ENCODE peak calls at places on chromosomes 2 and 18, in seven cellular contexts. One of them, this sample, is unnamed. For H3K4me1 and H3K36me3, the result is how much of the 10 kb centered on the place peaks cover.

GRCh38 chr2:138184428-138184827 is 220.2 kb downstream of the HNMT start:
- DNase-seq in iPS DF 6.9: no peak
- DNase-seq in SJCRH30: no peak
- DNase-seq in SJSA1: no peak
- DNase-seq in fibroblast of lung: no peak
- DNase-seq in heart right ventricle: no peak
- DNase-seq in uterus: no peak
- DNase-seq in this sample: no peak

GRCh38 chr2:162839419-162839818 is 852 bp upstream of the KCNH7 start:
- DNase-seq in iPS DF 6.9: no peak
- DNase-seq in SJCRH30: no peak
- DNase-seq in fibroblast of lung: no peak
- DNase-seq in SJSA1: no peak
- DNase-seq in uterus: no peak
- DNase-seq in heart right ventricle: no peak
- DNase-seq in this sample: no peak

GRCh38 chr18:52310651-52311050 is 29.3 kb upstream of the DCC start:
- DNase-seq in SJSA1: no peak
- DNase-seq in heart right ventricle: no peak
- DNase-seq in iPS DF 6.9: no peak
- DNase-seq in fibroblast of lung: no peak
- DNase-seq in uterus: no peak
- DNase-seq in SJCRH30: no peak
- DNase-seq in this sample: no peak

GRCh38 chr2:112625474-112626114 is 20.1 kb upstream of the SLC20A1 start:
- DNase-seq in heart right ventricle: no peak
- DNase-seq in SJCRH30: no peak
- DNase-seq in SJSA1: no peak
- DNase-seq in iPS DF 6.9: no peak
- DNase-seq in uterus: no peak
- DNase-seq in fibroblast of lung: no peak
- DNase-seq in this sample: no peak

GRCh38 chr2:221060335-221060734 is 511.8 kb downstream of the EPHA4 start:
- DNase-seq in SJSA1: no peak
- DNase-seq in iPS DF 6.9: no peak
- DNase-seq in fibroblast of lung: peak
- DNase-seq in heart right ventricle: no peak
- DNase-seq in uterus: no peak
- DNase-seq in SJCRH30: peak
- DNase-seq in this sample: no peak

GRCh38 chr2:98704499-98705332 is 26.2 kb downstream of the MGAT4A start:
- DNase-seq in heart right ventricle: no peak
- DNase-seq in iPS DF 6.9: no peak
- DNase-seq in SJCRH30: no peak
- DNase-seq in SJSA1: no peak
- DNase-seq in uterus: no peak
- DNase-seq in fibroblast of lung: no peak
- DNase-seq in this sample: no peak

GRCh38 chr2:174121178-174121577 is 127.2 kb downstream of the OLA1 start:
- DNase-seq in iPS DF 6.9: no peak
- DNase-seq in heart right ventricle: no peak
- DNase-seq in SJCRH30: no peak
- DNase-seq in uterus: no peak
- DNase-seq in fibroblast of lung: no peak
- DNase-seq in SJSA1: no peak
- DNase-seq in this sample: no peak

GRCh38 chr2:143481231-143481613 is 352.0 kb downstream of the ARHGAP15 start:
- DNase-seq in SJSA1: no peak
- DNase-seq in SJCRH30: no peak
- DNase-seq in iPS DF 6.9: no peak
- DNase-seq in heart right ventricle: peak
- DNase-seq in uterus: no peak
- DNase-seq in fibroblast of lung: no peak
- DNase-seq in this sample: no peak

GRCh38 chr2:55906993-55907392 is 16.6 kb downstream of the EFEMP1 start:
- DNase-seq in heart right ventricle: no peak
- DNase-seq in iPS DF 6.9: no peak
- DNase-seq in uterus: no peak
- DNase-seq in fibroblast of lung: no peak
- DNase-seq in SJSA1: no peak
- DNase-seq in SJCRH30: no peak
- DNase-seq in this sample: no peak

GRCh38 chr2:231348173-231348572 is 47.3 kb upstream of the B3GNT7 start:
- DNase-seq in fibroblast of lung: no peak
- DNase-seq in SJSA1: peak
- DNase-seq in iPS DF 6.9: no peak
- DNase-seq in uterus: no peak
- DNase-seq in heart right ventricle: no peak
- DNase-seq in SJCRH30: no peak
- DNase-seq in this sample: no peak

GRCh38 chr2:95374029-95374428 is 28.5 kb upstream of the FAHD2A start:
- DNase-seq in fibroblast of lung: no peak
- DNase-seq in SJSA1: no peak
- DNase-seq in uterus: no peak
- DNase-seq in iPS DF 6.9: no peak
- DNase-seq in SJCRH30: no peak
- DNase-seq in heart right ventricle: no peak
- DNase-seq in this sample: no peak

GRCh38 chr2:71895320-71896161 is 252.1 kb downstream of the CYP26B1 start:
- DNase-seq in SJCRH30: peak
- DNase-seq in iPS DF 6.9: no peak
- DNase-seq in uterus: no peak
- DNase-seq in fibroblast of lung: no peak
- DNase-seq in SJSA1: no peak
- DNase-seq in heart right ventricle: no peak
- DNase-seq in this sample: no peak

DNA sequence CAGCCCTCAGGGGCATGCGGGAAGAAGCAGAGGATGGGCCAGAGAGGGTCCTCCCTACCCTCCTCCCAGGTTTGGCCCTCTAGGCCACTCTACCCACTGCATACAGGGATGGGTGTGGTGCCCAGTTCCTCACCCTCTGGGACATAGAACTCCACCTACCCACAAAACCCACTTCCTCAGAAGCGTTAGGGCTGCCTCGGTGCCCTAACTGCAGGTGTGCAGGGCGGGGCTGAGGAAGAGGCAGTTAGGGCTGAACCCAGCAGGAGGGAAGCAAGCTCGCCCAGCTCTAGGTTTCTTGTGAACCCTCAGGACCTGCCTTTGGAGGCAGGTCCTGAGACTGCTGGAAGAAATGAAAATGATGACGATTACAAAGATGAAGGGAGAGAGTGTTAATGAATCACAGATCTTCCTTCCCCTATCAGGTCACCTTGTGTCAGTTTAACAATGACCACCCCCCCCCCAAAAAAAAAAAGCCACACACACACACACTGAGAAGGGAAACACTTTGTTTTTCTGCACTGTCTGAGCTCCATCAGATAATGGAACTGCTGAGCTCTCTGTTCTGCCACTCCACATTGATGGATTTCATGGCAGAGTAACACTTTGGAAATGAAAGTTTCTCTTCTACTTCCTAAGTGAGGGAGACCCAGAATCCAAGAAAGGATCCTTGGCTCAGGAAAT is 70.8 kb downstream of the ARL4C start:
- DNase-seq in uterus: no peak
- DNase-seq in iPS DF 6.9: no peak
- DNase-seq in SJCRH30: no peak
- DNase-seq in heart right ventricle: peak
- DNase-seq in fibroblast of lung: no peak
- DNase-seq in SJSA1: no peak
- DNase-seq in this sample: peak
- H3K4me1 ChIP-seq in uterus: under half
- H3K4me1 ChIP-seq in iPS DF 6.9: under half
- H3K4me1 ChIP-seq in SJCRH30: under half
- H3K4me1 ChIP-seq in heart right ventricle: under half
- H3K4me1 ChIP-seq in fibroblast of lung: under half
- H3K4me1 ChIP-seq in SJSA1: under half
- H3K4me1 ChIP-seq in this sample: half or more

GRCh38 chr18:59096098-59096779 is 43.4 kb upstream of the SEC11C start:
- DNase-seq in uterus: no peak
- DNase-seq in SJSA1: no peak
- DNase-seq in iPS DF 6.9: no peak
- DNase-seq in heart right ventricle: no peak
- DNase-seq in SJCRH30: no peak
- DNase-seq in fibroblast of lung: no peak
- DNase-seq in this sample: no peak

GRCh38 chr18:59093668-59094067 is 46.0 kb upstream of the SEC11C start:
- DNase-seq in SJSA1: no peak
- DNase-seq in SJCRH30: no peak
- DNase-seq in fibroblast of lung: no peak
- DNase-seq in uterus: no peak
- DNase-seq in heart right ventricle: no peak
- DNase-seq in iPS DF 6.9: no peak
- DNase-seq in this sample: no peak

GRCh38 chr18:59091204-59091603 is 48.5 kb upstream of the SEC11C start:
- DNase-seq in fibroblast of lung: no peak
- DNase-seq in iPS DF 6.9: no peak
- DNase-seq in SJCRH30: no peak
- DNase-seq in heart right ventricle: no peak
- DNase-seq in SJSA1: no peak
- DNase-seq in uterus: no peak
- DNase-seq in this sample: no peak

GRCh38 chr18:59094569-59094968 is 45.1 kb upstream of the SEC11C start:
- DNase-seq in fibroblast of lung: no peak
- DNase-seq in iPS DF 6.9: no peak
- DNase-seq in SJCRH30: no peak
- DNase-seq in SJSA1: no peak
- DNase-seq in heart right ventricle: no peak
- DNase-seq in uterus: no peak
- DNase-seq in this sample: no peak
- H3K4me3 ChIP-seq in fibroblast of lung: no peak
- H3K4me3 ChIP-seq in iPS DF 6.9: no peak
- H3K4me3 ChIP-seq in SJCRH30: no peak
- H3K4me3 ChIP-seq in SJSA1: no peak
- H3K4me3 ChIP-seq in heart right ventricle: no peak
- H3K4me3 ChIP-seq in uterus: no peak
- H3K4me3 ChIP-seq in this sample: no peak

DNA sequence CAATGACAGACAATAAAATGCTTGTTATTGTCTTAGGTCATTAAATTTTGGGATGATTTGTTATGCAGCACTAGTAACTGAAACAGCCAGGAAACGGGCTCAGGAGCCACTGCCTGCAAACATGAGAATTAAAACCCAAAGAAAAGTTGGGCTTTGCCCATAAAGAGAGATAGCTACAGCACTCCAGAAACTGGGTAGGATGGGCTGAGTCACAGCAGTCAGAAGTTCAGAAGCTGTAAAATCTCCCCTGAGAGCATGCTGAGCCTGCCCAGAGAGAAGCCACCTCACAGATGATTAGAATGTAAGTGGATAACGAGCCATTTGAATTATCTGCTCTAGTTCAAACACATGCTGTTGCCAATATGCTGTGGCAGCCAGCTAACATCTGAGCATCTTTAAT is 388.1 kb upstream of the ACVR2A start:
- DNase-seq in SJCRH30: no peak
- DNase-seq in uterus: no peak
- DNase-seq in SJSA1: no peak
- DNase-seq in fibroblast of lung: peak
- DNase-seq in iPS DF 6.9: no peak
- DNase-seq in heart right ventricle: no peak
- DNase-seq in this sample: no peak
- H3K36me3 ChIP-seq in SJCRH30: under half
- H3K36me3 ChIP-seq in uterus: under half
- H3K36me3 ChIP-seq in SJSA1: under half
- H3K36me3 ChIP-seq in fibroblast of lung: under half
- H3K36me3 ChIP-seq in iPS DF 6.9: under half
- H3K36me3 ChIP-seq in heart right ventricle: under half
- H3K36me3 ChIP-seq in this sample: under half

DNA sequence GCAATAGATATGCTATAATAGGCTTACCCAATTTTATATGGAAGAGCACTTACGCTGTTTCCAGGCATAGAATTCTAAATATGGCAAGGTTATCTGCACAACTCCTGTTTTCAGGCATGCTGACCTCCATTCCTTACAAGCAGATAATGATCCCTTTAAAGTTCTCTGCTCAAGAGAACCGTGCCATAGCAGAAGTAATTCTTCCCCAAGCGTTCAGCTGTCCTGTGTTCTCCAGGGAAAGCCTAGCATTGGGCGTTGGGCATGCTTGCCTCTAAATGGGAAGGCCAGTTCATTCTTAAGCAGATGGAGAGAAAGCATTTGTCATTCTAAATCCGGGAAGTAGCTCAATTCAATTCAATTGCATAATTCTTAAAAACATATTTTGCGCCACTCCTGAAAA is 55.7 kb upstream of the EML4 start:
- DNase-seq in heart right ventricle: no peak
- DNase-seq in SJCRH30: no peak
- DNase-seq in fibroblast of lung: no peak
- DNase-seq in SJSA1: no peak
- DNase-seq in uterus: no peak
- DNase-seq in iPS DF 6.9: no peak
- DNase-seq in this sample: no peak
- H3K4me1 ChIP-seq in heart right ventricle: under half
- H3K4me1 ChIP-seq in SJCRH30: under half
- H3K4me1 ChIP-seq in fibroblast of lung: under half
- H3K4me1 ChIP-seq in SJSA1: under half
- H3K4me1 ChIP-seq in uterus: under half
- H3K4me1 ChIP-seq in iPS DF 6.9: under half
- H3K4me1 ChIP-seq in this sample: half or more

DNA sequence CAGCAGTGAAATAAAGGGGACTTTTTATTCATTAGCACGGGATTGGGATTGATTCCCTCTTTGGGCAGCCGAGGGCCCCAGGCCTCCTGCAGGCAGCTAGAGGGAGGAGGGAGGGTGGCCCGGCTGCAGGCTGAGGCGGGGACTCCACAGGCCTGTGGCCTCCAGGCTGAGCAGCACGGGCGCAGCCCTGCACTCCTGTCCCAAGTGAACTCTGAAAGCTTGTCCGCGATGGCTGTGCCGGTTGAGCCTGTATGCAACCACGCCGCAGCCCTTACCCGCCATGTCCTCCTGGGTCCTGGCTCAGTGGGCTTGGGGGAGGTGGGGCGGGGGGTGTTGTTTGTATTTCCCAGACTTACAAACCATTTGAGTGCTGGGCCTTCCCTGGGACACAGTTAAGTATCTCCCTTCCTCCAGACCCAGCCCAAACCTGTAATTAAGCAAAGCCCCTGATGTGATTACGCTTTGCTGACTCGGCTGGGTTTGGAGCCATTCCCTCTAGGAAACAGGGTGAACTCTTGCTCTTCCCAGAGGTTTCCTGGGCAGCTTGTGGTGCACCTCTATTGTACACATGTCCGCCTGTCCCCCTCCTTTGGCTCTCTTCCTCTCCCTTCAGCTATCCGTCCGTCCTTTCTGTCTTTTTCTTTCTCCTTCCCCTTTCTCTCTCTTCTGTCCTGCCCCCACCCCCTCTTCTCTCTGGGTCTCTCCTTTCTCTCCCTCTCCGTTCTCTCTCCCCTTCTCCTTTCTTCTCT is 5.3 kb downstream of the GLI2 start:
- DNase-seq in SJCRH30: peak
- DNase-seq in fibroblast of lung: peak
- DNase-seq in iPS DF 6.9: no peak
- DNase-seq in SJSA1: no peak
- DNase-seq in uterus: no peak
- DNase-seq in heart right ventricle: no peak
- DNase-seq in this sample: no peak
- H3K4me3 ChIP-seq in SJCRH30: no peak
- H3K4me3 ChIP-seq in fibroblast of lung: peak
- H3K4me3 ChIP-seq in iPS DF 6.9: peak
- H3K4me3 ChIP-seq in SJSA1: no peak
- H3K4me3 ChIP-seq in uterus: no peak
- H3K4me3 ChIP-seq in heart right ventricle: peak
- H3K4me3 ChIP-seq in this sample: no peak

GRCh38 chr2:48467637-48468036 is 62.3 kb upstream of the STON1 start:
- DNase-seq in uterus: no peak
- DNase-seq in heart right ventricle: no peak
- DNase-seq in fibroblast of lung: no peak
- DNase-seq in SJSA1: no peak
- DNase-seq in iPS DF 6.9: no peak
- DNase-seq in SJCRH30: no peak
- DNase-seq in this sample: no peak
- H3K36me3 ChIP-seq in uterus: under half
- H3K36me3 ChIP-seq in heart right ventricle: half or more
- H3K36me3 ChIP-seq in fibroblast of lung: under half
- H3K36me3 ChIP-seq in SJSA1: under half
- H3K36me3 ChIP-seq in iPS DF 6.9: under half
- H3K36me3 ChIP-seq in SJCRH30: under half
- H3K36me3 ChIP-seq in this sample: under half

This sample was measured in CD8-positive, alpha-beta memory T cell.